ENCODE peak calls at places on chromosomes 12 and 14, in nine cellular contexts. One of them, this sample, is unnamed.

GRCh38 chr14:97446087-97446486 is 648.9 kb downstream of the VRK1 start:
- DNase-seq in psoas muscle: no peak
- DNase-seq in CD8-positive, alpha-beta T cell: no peak
- DNase-seq in breast epithelium: no peak
- DNase-seq in brain microvascular endothelial cell: no peak
- DNase-seq in Karpas-422: no peak
- DNase-seq in heart right ventricle: no peak
- DNase-seq in left ventricle myocardium inferior: no peak
- DNase-seq in lung: no peak
- DNase-seq in this sample: no peak

GRCh38 chr12:28242888-28243633 is 52.8 kb downstream of the CCDC91 start:
- DNase-seq in psoas muscle: no peak
- DNase-seq in CD8-positive, alpha-beta T cell: no peak
- DNase-seq in breast epithelium: no peak
- DNase-seq in brain microvascular endothelial cell: peak
- DNase-seq in Karpas-422: no peak
- DNase-seq in heart right ventricle: no peak
- DNase-seq in left ventricle myocardium inferior: no peak
- DNase-seq in lung: no peak
- DNase-seq in this sample: no peak

GRCh38 chr12:54292931-54293241 is 7.9 kb downstream of the NFE2 start:
- DNase-seq in psoas muscle: no peak
- DNase-seq in CD8-positive, alpha-beta T cell: no peak
- DNase-seq in breast epithelium: no peak
- DNase-seq in brain microvascular endothelial cell: no peak
- DNase-seq in Karpas-422: no peak
- DNase-seq in heart right ventricle: no peak
- DNase-seq in left ventricle myocardium inferior: no peak
- DNase-seq in lung: no peak
- DNase-seq in this sample: no peak

GRCh38 chr12:127479256-127479655 is 787.7 kb upstream of the TMEM132C start:
- DNase-seq in psoas muscle: no peak
- DNase-seq in CD8-positive, alpha-beta T cell: no peak
- DNase-seq in breast epithelium: no peak
- DNase-seq in brain microvascular endothelial cell: no peak
- DNase-seq in Karpas-422: no peak
- DNase-seq in heart right ventricle: no peak
- DNase-seq in left ventricle myocardium inferior: no peak
- DNase-seq in lung: no peak
- DNase-seq in this sample: no peak

GRCh38 chr12:13817131-13817530 is 164.3 kb downstream of the GRIN2B start:
- DNase-seq in psoas muscle: peak
- DNase-seq in CD8-positive, alpha-beta T cell: no peak
- DNase-seq in breast epithelium: no peak
- DNase-seq in brain microvascular endothelial cell: no peak
- DNase-seq in Karpas-422: no peak
- DNase-seq in heart right ventricle: no peak
- DNase-seq in left ventricle myocardium inferior: no peak
- DNase-seq in lung: no peak
- DNase-seq in this sample: no peak

GRCh38 chr12:65868133-65868705 is 43.9 kb downstream of the HMGA2 start:
- DNase-seq in psoas muscle: peak
- DNase-seq in CD8-positive, alpha-beta T cell: no peak
- DNase-seq in breast epithelium: no peak
- DNase-seq in brain microvascular endothelial cell: peak
- DNase-seq in Karpas-422: no peak
- DNase-seq in heart right ventricle: no peak
- DNase-seq in left ventricle myocardium inferior: no peak
- DNase-seq in lung: no peak
- DNase-seq in this sample: no peak

GRCh38 chr12:109130297-109130696 is 13.9 kb downstream of the ACACB start:
- DNase-seq in psoas muscle: peak
- DNase-seq in CD8-positive, alpha-beta T cell: no peak
- DNase-seq in breast epithelium: no peak
- DNase-seq in brain microvascular endothelial cell: no peak
- DNase-seq in Karpas-422: no peak
- DNase-seq in heart right ventricle: no peak
- DNase-seq in left ventricle myocardium inferior: no peak
- DNase-seq in lung: no peak
- DNase-seq in this sample: no peak

GRCh38 chr12:52655720-52656124 is 3.7 kb upstream of the KRT2 start:
- DNase-seq in psoas muscle: no peak
- DNase-seq in CD8-positive, alpha-beta T cell: no peak
- DNase-seq in breast epithelium: no peak
- DNase-seq in brain microvascular endothelial cell: no peak
- DNase-seq in Karpas-422: no peak
- DNase-seq in heart right ventricle: no peak
- DNase-seq in left ventricle myocardium inferior: no peak
- DNase-seq in lung: peak
- DNase-seq in this sample: no peak

GRCh38 chr14:68862954-68863594 is 70.2 kb upstream of the ZFP36L1 start:
- DNase-seq in psoas muscle: peak
- DNase-seq in CD8-positive, alpha-beta T cell: peak
- DNase-seq in breast epithelium: peak
- DNase-seq in brain microvascular endothelial cell: peak
- DNase-seq in Karpas-422: peak
- DNase-seq in heart right ventricle: peak
- DNase-seq in left ventricle myocardium inferior: peak
- DNase-seq in lung: peak
- DNase-seq in this sample: no peak

GRCh38 chr12:52828156-52829090 is 5.7 kb downstream of the KRT79 start:
- DNase-seq in psoas muscle: no peak
- DNase-seq in CD8-positive, alpha-beta T cell: no peak
- DNase-seq in breast epithelium: no peak
- DNase-seq in brain microvascular endothelial cell: no peak
- DNase-seq in Karpas-422: no peak
- DNase-seq in heart right ventricle: no peak
- DNase-seq in left ventricle myocardium inferior: no peak
- DNase-seq in lung: no peak
- DNase-seq in this sample: no peak

GRCh38 chr14:50040401-50040775 is 76.0 kb downstream of the VCPKMT start:
- DNase-seq in psoas muscle: no peak
- DNase-seq in CD8-positive, alpha-beta T cell: peak
- DNase-seq in breast epithelium: no peak
- DNase-seq in brain microvascular endothelial cell: peak
- DNase-seq in Karpas-422: peak
- DNase-seq in heart right ventricle: no peak
- DNase-seq in left ventricle myocardium inferior: no peak
- DNase-seq in lung: no peak
- DNase-seq in this sample: no peak

GRCh38 chr12:6914246-6914947 is at the start of gene ENO2:
- DNase-seq in psoas muscle: peak
- DNase-seq in CD8-positive, alpha-beta T cell: peak
- DNase-seq in breast epithelium: no peak
- DNase-seq in brain microvascular endothelial cell: peak
- DNase-seq in Karpas-422: peak
- DNase-seq in heart right ventricle: peak
- DNase-seq in left ventricle myocardium inferior: peak
- DNase-seq in lung: peak
- DNase-seq in this sample: no peak

GRCh38 chr14:55556929-55557623 is 22.9 kb upstream of the KTN1 start:
- DNase-seq in psoas muscle: peak
- DNase-seq in CD8-positive, alpha-beta T cell: no peak
- DNase-seq in breast epithelium: peak
- DNase-seq in brain microvascular endothelial cell: peak
- DNase-seq in Karpas-422: no peak
- DNase-seq in heart right ventricle: peak
- DNase-seq in left ventricle myocardium inferior: peak
- DNase-seq in lung: peak
- DNase-seq in this sample: no peak

GRCh38 chr14:101859916-101860315 is 98.4 kb downstream of the PPP2R5C start:
- DNase-seq in psoas muscle: no peak
- DNase-seq in CD8-positive, alpha-beta T cell: no peak
- DNase-seq in breast epithelium: no peak
- DNase-seq in brain microvascular endothelial cell: no peak
- DNase-seq in Karpas-422: no peak
- DNase-seq in heart right ventricle: no peak
- DNase-seq in left ventricle myocardium inferior: no peak
- DNase-seq in lung: no peak
- DNase-seq in this sample: no peak

GRCh38 chr14:101858791-101859537 is 97.5 kb downstream of the PPP2R5C start:
- DNase-seq in psoas muscle: no peak
- DNase-seq in CD8-positive, alpha-beta T cell: no peak
- DNase-seq in breast epithelium: no peak
- DNase-seq in brain microvascular endothelial cell: no peak
- DNase-seq in Karpas-422: no peak
- DNase-seq in heart right ventricle: no peak
- DNase-seq in left ventricle myocardium inferior: peak
- DNase-seq in lung: peak
- DNase-seq in this sample: no peak

GRCh38 chr14:101857226-101857625 is 95.7 kb downstream of the PPP2R5C start:
- DNase-seq in psoas muscle: no peak
- DNase-seq in CD8-positive, alpha-beta T cell: no peak
- DNase-seq in breast epithelium: no peak
- DNase-seq in brain microvascular endothelial cell: no peak
- DNase-seq in Karpas-422: peak
- DNase-seq in heart right ventricle: no peak
- DNase-seq in left ventricle myocardium inferior: no peak
- DNase-seq in lung: no peak
- DNase-seq in this sample: no peak

GRCh38 chr14:101861464-101861863 is 100.0 kb downstream of the PPP2R5C start:
- DNase-seq in psoas muscle: no peak
- DNase-seq in CD8-positive, alpha-beta T cell: no peak
- DNase-seq in breast epithelium: no peak
- DNase-seq in brain microvascular endothelial cell: no peak
- DNase-seq in Karpas-422: no peak
- DNase-seq in heart right ventricle: no peak
- DNase-seq in left ventricle myocardium inferior: no peak
- DNase-seq in lung: no peak
- DNase-seq in this sample: no peak

GRCh38 chr14:101859538-101859902 is 98.0 kb downstream of the PPP2R5C start:
- DNase-seq in psoas muscle: no peak
- DNase-seq in CD8-positive, alpha-beta T cell: no peak
- DNase-seq in breast epithelium: no peak
- DNase-seq in brain microvascular endothelial cell: no peak
- DNase-seq in Karpas-422: no peak
- DNase-seq in heart right ventricle: no peak
- DNase-seq in left ventricle myocardium inferior: no peak
- DNase-seq in lung: no peak
- DNase-seq in this sample: no peak
- H3K27ac ChIP-seq in psoas muscle: no peak
- H3K27ac ChIP-seq in CD8-positive, alpha-beta T cell: no peak
- H3K27ac ChIP-seq in breast epithelium: no peak
- H3K27ac ChIP-seq in brain microvascular endothelial cell: no peak
- H3K27ac ChIP-seq in Karpas-422: peak
- H3K27ac ChIP-seq in heart right ventricle: peak
- H3K27ac ChIP-seq in left ventricle myocardium inferior: peak
- H3K27ac ChIP-seq in lung: peak
- H3K27ac ChIP-seq in this sample: no peak

DNA sequence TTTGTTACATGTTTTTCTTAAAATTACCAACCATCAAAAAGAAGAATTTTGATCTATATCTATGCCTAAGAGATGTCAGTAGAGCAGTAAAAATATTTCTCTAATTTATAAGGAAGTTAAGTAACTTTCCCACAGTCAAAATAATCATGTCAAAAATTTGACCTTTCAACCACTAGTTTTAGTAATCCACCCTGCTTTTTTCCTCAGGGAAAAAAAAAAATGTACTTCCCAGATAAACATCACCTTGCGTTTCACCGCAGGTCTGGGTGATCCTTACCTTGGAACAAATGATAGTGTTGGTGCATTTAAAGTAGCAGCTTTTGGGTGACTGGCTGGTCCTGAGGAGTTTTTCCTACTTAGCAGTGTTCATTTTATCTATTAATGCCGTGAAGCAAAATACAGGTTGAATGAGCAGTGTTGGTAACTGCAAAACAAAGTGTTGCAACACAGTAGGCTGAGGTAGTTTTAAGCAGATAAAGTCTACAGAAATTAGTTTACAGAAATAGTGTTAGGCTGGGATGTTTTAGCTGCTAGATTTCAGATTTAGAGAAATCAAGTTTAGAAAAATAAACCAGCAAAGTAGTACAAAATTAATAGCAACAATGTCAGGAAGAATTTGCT is 137.2 kb upstream of the DNM1L start:
- DNase-seq in psoas muscle: no peak
- DNase-seq in CD8-positive, alpha-beta T cell: no peak
- DNase-seq in breast epithelium: no peak
- DNase-seq in brain microvascular endothelial cell: no peak
- DNase-seq in Karpas-422: no peak
- DNase-seq in heart right ventricle: no peak
- DNase-seq in left ventricle myocardium inferior: no peak
- DNase-seq in lung: no peak
- DNase-seq in this sample: no peak
- H3K27ac ChIP-seq in psoas muscle: peak
- H3K27ac ChIP-seq in CD8-positive, alpha-beta T cell: no peak
- H3K27ac ChIP-seq in breast epithelium: peak
- H3K27ac ChIP-seq in brain microvascular endothelial cell: peak
- H3K27ac ChIP-seq in Karpas-422: no peak
- H3K27ac ChIP-seq in heart right ventricle: peak
- H3K27ac ChIP-seq in left ventricle myocardium inferior: peak
- H3K27ac ChIP-seq in lung: no peak
- H3K27ac ChIP-seq in this sample: peak

DNA sequence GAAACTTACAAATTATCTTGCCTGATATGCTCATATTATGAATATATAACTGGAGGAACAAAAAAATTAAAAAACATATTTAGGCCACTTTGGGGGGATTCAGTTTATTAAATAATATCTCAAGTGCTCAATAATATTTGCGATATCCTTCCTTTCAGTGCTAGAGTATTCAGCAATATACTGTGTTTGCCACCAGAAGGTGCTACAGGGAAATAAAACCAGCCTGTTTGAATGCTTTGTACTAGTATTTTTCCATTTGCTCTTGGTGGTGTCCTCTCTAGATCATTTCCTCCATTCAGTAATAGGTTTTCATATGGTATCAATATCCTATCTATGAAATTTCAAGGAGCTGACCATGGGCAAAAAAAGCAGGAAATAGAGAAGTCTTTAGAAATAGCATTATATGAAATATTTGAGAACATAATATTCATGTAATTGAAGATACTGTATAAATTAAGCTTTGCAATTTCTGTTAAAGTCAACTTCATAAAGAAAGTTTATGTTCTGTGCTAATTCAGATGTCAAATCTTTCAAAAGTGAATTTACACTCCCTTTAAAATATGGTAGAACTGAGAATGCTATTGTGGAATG is 106.2 kb upstream of the NAV3 start:
- DNase-seq in psoas muscle: no peak
- DNase-seq in CD8-positive, alpha-beta T cell: no peak
- DNase-seq in breast epithelium: no peak
- DNase-seq in brain microvascular endothelial cell: peak
- DNase-seq in Karpas-422: peak
- DNase-seq in heart right ventricle: no peak
- DNase-seq in left ventricle myocardium inferior: no peak
- DNase-seq in lung: no peak
- DNase-seq in this sample: no peak
- H3K27ac ChIP-seq in psoas muscle: no peak
- H3K27ac ChIP-seq in CD8-positive, alpha-beta T cell: no peak
- H3K27ac ChIP-seq in breast epithelium: no peak
- H3K27ac ChIP-seq in brain microvascular endothelial cell: no peak
- H3K27ac ChIP-seq in Karpas-422: no peak
- H3K27ac ChIP-seq in heart right ventricle: no peak
- H3K27ac ChIP-seq in left ventricle myocardium inferior: no peak
- H3K27ac ChIP-seq in lung: no peak
- H3K27ac ChIP-seq in this sample: no peak

DNA sequence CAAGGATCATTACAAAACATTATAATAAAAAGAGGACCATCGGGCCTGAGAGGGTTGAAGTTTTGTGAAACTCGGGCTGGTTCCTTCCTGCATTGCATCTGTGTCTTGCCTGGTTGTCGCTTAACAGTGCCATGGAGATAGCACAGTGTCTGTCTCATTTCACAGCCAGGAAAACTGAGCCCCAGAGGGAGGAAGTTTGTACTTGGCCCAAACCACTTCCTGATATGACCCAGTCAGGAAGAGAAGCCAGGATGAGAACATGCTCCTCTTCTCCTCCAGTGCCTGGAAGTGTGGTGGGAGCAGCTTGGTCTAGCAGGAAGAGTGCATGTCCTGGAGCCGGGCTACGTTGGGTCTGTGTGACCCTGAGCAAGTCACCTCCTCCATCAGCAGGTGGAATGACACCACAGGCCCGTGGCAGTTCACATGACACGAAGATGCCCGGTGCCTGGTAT is 41.5 kb downstream of the EVL start:
- DNase-seq in psoas muscle: no peak
- DNase-seq in CD8-positive, alpha-beta T cell: no peak
- DNase-seq in breast epithelium: peak
- DNase-seq in brain microvascular endothelial cell: no peak
- DNase-seq in Karpas-422: no peak
- DNase-seq in heart right ventricle: peak
- DNase-seq in left ventricle myocardium inferior: no peak
- DNase-seq in lung: no peak
- DNase-seq in this sample: no peak
- H3K27ac ChIP-seq in psoas muscle: no peak
- H3K27ac ChIP-seq in CD8-positive, alpha-beta T cell: peak
- H3K27ac ChIP-seq in breast epithelium: peak
- H3K27ac ChIP-seq in brain microvascular endothelial cell: no peak
- H3K27ac ChIP-seq in Karpas-422: no peak
- H3K27ac ChIP-seq in heart right ventricle: no peak
- H3K27ac ChIP-seq in left ventricle myocardium inferior: peak
- H3K27ac ChIP-seq in lung: peak
- H3K27ac ChIP-seq in this sample: peak

This sample was measured in vagina.